ENCODE peak calls at places on chromosomes 7 and 10, in five cellular contexts. A is GM23248, O is hepatocyte, D is neuronal stem cell, Z is A549. M is an unnamed sample. For H3K4me1, the result is how much of the 10 kb centered on the place peaks cover.

GRCh38 chr10:43824934-43825333 is 176.3 kb upstream of the ZNF32 start:
- DNase-seq in A (peak), O (no peak), D (no peak), Z (no peak), M (peak)

GRCh38 chr7:129052441-129052840 is 2.5 kb downstream of the TNPO3 start:
- DNase-seq in A (no peak), O (no peak), D (no peak), Z (no peak), M (no peak)

GRCh38 chr10:79346012-79346340 is 1.3 kb upstream of the PPIF start:
- DNase-seq in A (no peak), O (no peak), D (no peak), Z (no peak), M (no peak)

GRCh38 chr7:108321359-108321758 is 134.9 kb downstream of the NRCAM start:
- DNase-seq in A (no peak), O (no peak), D (no peak), Z (no peak), M (no peak)

GRCh38 chr10:63798599-63799498 is 277.6 kb downstream of the REEP3 start:
- DNase-seq in A (peak), O (peak), D (no peak), Z (peak), M (peak)

GRCh38 chr7:150968056-150968455 is 10.1 kb downstream of the KCNH2 start:
- DNase-seq in A (no peak), O (no peak), D (no peak), Z (no peak), M (no peak)

GRCh38 chr7:134630890-134631289 is 15.8 kb upstream of the BPGM start:
- DNase-seq in A (peak), O (no peak), D (no peak), Z (no peak), M (peak)

GRCh38 chr10:69861251-69862240 is 59.8 kb downstream of the COL13A1 start:
- DNase-seq in A (peak), O (peak), D (no peak), Z (peak), M (peak)

GRCh38 chr10:58512470-58513188 is at the start of gene BICC1:
- DNase-seq in A (peak), O (peak), D (peak), Z (peak), M (peak)

GRCh38 chr7:129784783-129785456 is 167.8 kb downstream of the UBE2H start:
- DNase-seq in A (no peak), O (no peak), D (peak), Z (no peak), M (no peak)

GRCh38 chr7:123719481-123719806 is 29.4 kb downstream of the WASL start:
- DNase-seq in A (no peak), O (no peak), D (no peak), Z (no peak), M (no peak)

GRCh38 chr7:123725586-123726171 is 23.1 kb downstream of the WASL start:
- DNase-seq in A (no peak), O (no peak), D (no peak), Z (no peak), M (no peak)

GRCh38 chr7:123727071-123727837 is 21.5 kb downstream of the WASL start:
- DNase-seq in A (peak), O (peak), D (no peak), Z (peak), M (peak)

GRCh38 chr7:123724725-123725381 is 23.9 kb downstream of the WASL start:
- DNase-seq in A (no peak), O (no peak), D (no peak), Z (no peak), M (no peak)

DNA sequence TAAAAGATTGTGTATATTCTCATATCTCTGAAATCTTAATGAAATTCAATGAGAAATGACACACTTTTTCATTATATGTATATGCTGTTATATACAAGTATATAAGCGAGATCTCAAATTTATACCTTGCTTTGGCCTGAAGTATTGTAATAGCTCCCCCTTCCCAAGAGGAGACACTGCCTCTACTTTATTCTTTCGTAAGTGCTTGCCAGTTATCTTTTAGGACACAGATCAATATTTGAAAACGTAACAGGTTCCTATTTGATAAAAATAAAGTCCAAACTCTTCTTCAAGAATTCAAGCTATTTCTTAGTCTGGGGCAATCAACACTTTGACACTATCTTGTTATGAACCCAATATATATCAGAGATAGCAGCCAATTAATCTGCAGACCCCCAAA is 24.9 kb downstream of the WASL start:
- DNase-seq in A (no peak), O (no peak), D (no peak), Z (no peak), M (no peak)
- H3K4me1 ChIP-seq in A (under half), O (under half), D (under half), Z (half or more), M (under half)

GRCh38 chr7:39667354-39667923 is 44.1 kb downstream of the RALA start:
- DNase-seq in A (peak), O (no peak), D (no peak), Z (no peak), M (peak)
- H3K4me2 ChIP-seq in A (peak), O (no peak), D (no peak), Z (no peak), M (no peak)

DNA sequence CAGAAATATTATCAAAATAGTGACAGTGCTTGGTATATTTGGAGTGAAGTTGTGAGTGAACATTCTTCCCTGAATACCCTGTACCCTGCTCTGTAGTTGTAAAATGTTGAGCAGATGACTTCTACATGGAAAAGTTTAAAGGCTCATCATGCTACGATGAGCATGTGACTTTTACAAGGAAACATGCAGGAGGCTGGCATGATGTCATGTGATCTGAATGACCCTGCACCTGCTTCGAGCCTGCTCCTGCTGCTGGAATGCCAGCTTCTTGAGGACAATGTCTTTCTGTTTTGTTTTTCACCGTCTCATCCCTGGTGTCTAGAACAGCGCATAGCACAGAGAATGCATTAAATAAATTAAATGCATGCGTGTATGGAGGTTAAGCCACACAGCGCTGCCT is 5.4 kb upstream of the INPP5A start:
- DNase-seq in A (no peak), O (no peak), D (no peak), Z (no peak), M (no peak)
- H3K4me1 ChIP-seq in A (under half), O (under half), D (under half), Z (under half), M (under half)

GRCh38 chr7:9709211-9709610 is 1264.5 kb upstream of the PHF14 start:
- DNase-seq in A (no peak), O (no peak), D (no peak), Z (no peak), M (no peak)

GRCh38 chr7:9711259-9711658 is 1262.4 kb upstream of the PHF14 start:
- DNase-seq in A (no peak), O (no peak), D (no peak), Z (no peak), M (no peak)
- H3K4me2 ChIP-seq in A (no peak), O (no peak), D (no peak), Z (no peak), M (no peak)

GRCh38 chr7:51299391-51300133 is 17.0 kb downstream of the COBL start:
- DNase-seq in A (no peak), O (no peak), D (no peak), Z (no peak), M (no peak)

GRCh38 chr7:51303142-51303525 is 13.5 kb downstream of the COBL start:
- DNase-seq in A (no peak), O (no peak), D (no peak), Z (no peak), M (no peak)

GRCh38 chr7:51298912-51299311 is 17.7 kb downstream of the COBL start:
- DNase-seq in A (no peak), O (no peak), D (no peak), Z (no peak), M (no peak)

GRCh38 chr7:51300762-51301674 is 15.6 kb downstream of the COBL start:
- DNase-seq in A (no peak), O (no peak), D (no peak), Z (no peak), M (no peak)

DNA sequence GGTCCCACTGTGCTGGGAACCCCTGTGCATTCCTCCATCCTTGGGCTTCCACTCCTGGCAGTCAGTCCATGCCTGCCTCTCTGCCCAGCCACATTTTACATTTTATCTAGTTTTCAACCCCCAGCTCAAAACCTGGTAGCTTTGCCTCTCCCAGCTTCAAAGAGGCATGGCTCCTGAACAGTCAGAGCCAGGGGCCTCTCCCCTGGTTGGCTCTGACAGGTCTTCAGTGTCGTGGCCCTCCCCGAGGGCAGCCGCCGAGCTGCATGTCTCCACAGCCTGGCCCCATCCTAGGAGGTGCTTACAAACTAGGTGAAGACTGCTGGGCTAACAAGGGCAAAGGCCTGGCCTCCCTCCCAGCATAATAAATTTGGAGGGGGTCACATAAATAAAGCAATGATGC is 14.8 kb downstream of the COBL start:
- DNase-seq in A (no peak), O (no peak), D (no peak), Z (no peak), M (no peak)
- H3K4me1 ChIP-seq in A (under half), O (under half), D (under half), Z (under half), M (under half)

GRCh38 chr10:87927091-87927490 is 63.7 kb downstream of the PTEN start:
- DNase-seq in A (peak), O (no peak), D (no peak), Z (no peak), M (peak)
- H3K4me2 ChIP-seq in A (peak), O (no peak), D (no peak), Z (no peak), M (no peak)

GRCh38 chr10:123637326-123637880 is 28.8 kb upstream of the GPR26 start:
- DNase-seq in A (peak), O (peak), D (no peak), Z (no peak), M (peak)

GRCh38 chr10:123635131-123635530 is 31.0 kb upstream of the GPR26 start:
- DNase-seq in A (no peak), O (no peak), D (no peak), Z (no peak), M (no peak)

GRCh38 chr10:123635745-123636144 is 30.4 kb upstream of the GPR26 start:
- DNase-seq in A (peak), O (peak), D (no peak), Z (no peak), M (no peak)

GRCh38 chr10:123639131-123639530 is 27.0 kb upstream of the GPR26 start:
- DNase-seq in A (no peak), O (no peak), D (no peak), Z (no peak), M (no peak)

DNA sequence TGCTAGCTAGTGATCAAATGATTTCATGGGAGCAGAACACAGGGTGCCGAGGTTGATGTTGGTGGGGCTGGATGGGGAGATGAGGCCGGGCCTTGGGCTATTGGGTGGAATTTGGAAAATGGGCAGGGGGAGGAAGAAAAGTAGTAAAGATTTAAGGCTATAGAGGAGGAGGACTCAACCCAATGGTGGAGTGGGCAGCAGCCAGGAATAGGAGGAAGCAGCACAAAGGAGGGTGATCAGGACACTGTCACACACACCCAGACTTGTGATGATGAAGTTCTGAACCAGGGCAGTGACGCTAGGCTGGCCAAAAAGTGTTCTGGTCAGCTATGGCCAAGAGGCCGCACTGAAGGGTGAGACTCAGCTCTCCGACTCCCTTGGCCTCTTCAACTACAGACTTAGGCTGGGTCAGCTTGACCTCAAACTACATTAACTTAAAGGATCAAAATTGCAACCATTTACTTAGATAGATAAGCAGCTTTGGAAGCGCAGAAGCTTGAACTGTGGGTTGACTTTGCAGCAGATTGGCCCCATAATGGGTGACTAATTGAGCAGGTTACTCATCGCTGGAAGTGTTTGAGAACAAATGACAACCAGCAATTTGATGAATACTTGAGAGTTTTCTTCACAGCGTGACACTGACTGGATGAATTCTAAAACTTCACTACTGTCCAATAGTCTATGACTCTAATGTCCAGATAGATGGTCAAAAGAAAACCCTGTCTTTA is 29.4 kb upstream of the GPR26 start:
- DNase-seq in A (peak), O (peak), D (no peak), Z (no peak), M (no peak)
- H3K4me1 ChIP-seq in A (under half), O (under half), D (under half), Z (under half), M (under half)

DNA sequence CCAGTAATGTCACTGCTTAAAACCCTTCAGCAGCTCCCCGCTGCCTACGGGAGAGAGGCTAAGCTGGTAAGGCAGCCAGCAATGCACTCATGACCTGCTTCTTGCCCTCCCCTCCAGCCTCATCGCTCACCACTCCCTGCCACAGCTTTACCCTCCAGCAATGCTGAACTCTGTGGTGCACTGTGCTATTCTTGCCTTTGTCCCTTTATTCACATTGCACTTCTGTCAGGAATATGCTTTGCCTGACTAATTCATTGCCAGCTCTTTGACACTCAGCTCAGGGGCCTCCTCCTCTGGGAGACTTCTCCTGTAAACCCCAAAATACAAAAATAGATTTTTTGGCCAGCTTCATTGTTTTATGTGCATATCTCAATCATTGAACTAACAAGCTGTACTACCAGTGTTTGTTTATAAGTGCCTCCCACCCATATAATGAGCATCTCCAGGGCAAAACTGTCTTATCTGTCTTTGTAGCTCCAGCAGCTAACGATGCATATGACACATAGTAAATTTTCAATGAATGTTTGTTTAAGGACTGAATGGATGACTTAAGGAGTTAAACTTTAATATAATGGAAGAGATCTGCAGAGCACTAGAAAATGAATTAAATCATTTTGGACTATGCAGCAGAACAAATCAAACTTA is 8.2 kb downstream of the CNNM1 start:
- DNase-seq in A (peak), O (no peak), D (no peak), Z (peak), M (peak)
- H3K4me2 ChIP-seq in A (no peak), O (peak), D (no peak), Z (peak), M (peak)

DNA sequence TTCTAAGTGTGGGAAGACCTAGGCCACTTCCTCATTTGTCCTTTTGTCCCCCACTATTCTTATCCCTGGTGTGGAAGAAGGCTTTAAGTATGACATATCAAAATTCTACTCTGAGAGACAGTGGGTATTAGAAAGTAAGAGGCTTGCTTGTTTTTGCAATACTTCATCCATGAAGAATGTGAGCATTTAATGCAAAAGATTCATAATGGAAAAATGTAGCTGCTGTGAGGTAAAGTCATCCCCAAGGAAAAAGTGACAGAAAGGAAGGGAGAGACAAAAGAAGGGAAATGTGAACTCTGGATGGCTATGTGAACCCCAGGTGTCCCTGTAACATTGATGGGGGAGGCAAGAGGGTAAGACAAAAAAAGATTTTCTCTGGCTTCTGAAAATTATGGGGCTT is 607.5 kb downstream of the SORCS1 start:
- DNase-seq in A (peak), O (no peak), D (no peak), Z (no peak), M (no peak)
- H3K4me1 ChIP-seq in A (under half), O (under half), D (under half), Z (under half), M (under half)

DNA sequence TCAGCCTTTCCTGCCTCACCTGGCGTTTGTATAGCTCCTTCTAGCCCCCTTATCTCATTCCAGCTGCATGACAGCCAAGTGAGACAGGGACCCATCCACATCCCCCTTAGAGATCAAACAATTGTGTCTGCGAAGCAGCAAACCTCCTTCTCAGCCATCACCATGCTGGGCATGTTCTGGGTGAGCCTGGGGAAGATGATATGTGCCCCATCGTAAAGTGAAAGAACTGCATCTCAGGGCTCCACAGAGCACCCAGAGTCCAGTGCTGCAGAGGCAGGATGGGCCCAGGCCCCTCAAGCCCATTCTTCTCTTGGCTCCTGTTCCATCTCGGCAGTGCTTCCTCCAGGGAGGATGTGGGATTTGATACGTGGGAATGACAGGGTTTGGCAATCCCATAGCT is 43.2 kb downstream of the FIGNL1 start:
- DNase-seq in A (no peak), O (no peak), D (no peak), Z (no peak), M (no peak)
- H3K4me2 ChIP-seq in A (no peak), O (no peak), D (no peak), Z (no peak), M (no peak)

M was measured in mesenchymal stem cell.